ENCODE peak calls at places on chromosomes 6 and 20, in six cellular contexts. One of them, this sample, is unnamed.
A peak's percentile ranks its signal among the peaks of the same experiment; 100 is the strongest.

GRCh38 chr20:24650091-24650490 is 180.7 kb downstream of the SYNDIG1 start:
- DNase-seq in A549: no peak
- DNase-seq in SK-N-SH: no peak
- DNase-seq in HCT116: no peak
- DNase-seq in GM23338: no peak
- DNase-seq in K562: no peak
- DNase-seq in this sample: no peak

GRCh38 chr6:38173909-38174308 is 354.4 kb downstream of the ZFAND3 start:
- DNase-seq in SK-N-SH: no peak
- DNase-seq in K562: no peak
- DNase-seq in A549: no peak
- DNase-seq in HCT116: no peak
- DNase-seq in GM23338: no peak
- DNase-seq in this sample: no peak

GRCh38 chr6:101393291-101394251 is at the start of gene GRIK2:
- DNase-seq in GM23338: peak; percentile 82
- DNase-seq in SK-N-SH: peak; percentile 81
- DNase-seq in A549: no peak
- DNase-seq in HCT116: no peak
- DNase-seq in K562: peak; percentile 12
- DNase-seq in this sample: no peak

GRCh38 chr6:133187657-133188453 is 53.3 kb upstream of the EYA4 start:
- DNase-seq in A549: no peak
- DNase-seq in GM23338: no peak
- DNase-seq in HCT116: no peak
- DNase-seq in SK-N-SH: no peak
- DNase-seq in K562: no peak
- DNase-seq in this sample: no peak

GRCh38 chr6:140544431-140544830 is 1170.0 kb upstream of the CITED2 start:
- DNase-seq in A549: no peak
- DNase-seq in K562: no peak
- DNase-seq in SK-N-SH: no peak
- DNase-seq in HCT116: no peak
- DNase-seq in GM23338: no peak
- DNase-seq in this sample: no peak

GRCh38 chr6:72950114-72950860 is 275.0 kb downstream of the KHDC1L start:
- DNase-seq in SK-N-SH: no peak
- DNase-seq in GM23338: no peak
- DNase-seq in A549: peak; percentile 64
- DNase-seq in HCT116: peak; percentile 4
- DNase-seq in K562: no peak
- DNase-seq in this sample: peak; percentile 87

GRCh38 chr6:18471232-18471964 is 84.2 kb downstream of the RNF144B start:
- DNase-seq in SK-N-SH: peak; percentile 6
- DNase-seq in K562: no peak
- DNase-seq in GM23338: no peak
- DNase-seq in HCT116: no peak
- DNase-seq in A549: no peak
- DNase-seq in this sample: no peak

GRCh38 chr6:55917756-55918415 is 42.5 kb upstream of the BMP5 start:
- DNase-seq in GM23338: no peak
- DNase-seq in HCT116: no peak
- DNase-seq in K562: no peak
- DNase-seq in A549: no peak
- DNase-seq in SK-N-SH: no peak
- DNase-seq in this sample: no peak

GRCh38 chr6:137271245-137272183 is 52.3 kb upstream of the IFNGR1 start:
- DNase-seq in A549: peak; percentile 60
- DNase-seq in SK-N-SH: peak; percentile 30
- DNase-seq in HCT116: peak; percentile 65
- DNase-seq in GM23338: peak; percentile 77
- DNase-seq in K562: no peak
- DNase-seq in this sample: peak; percentile 42

GRCh38 chr6:132813173-132813856 is 1.1 kb upstream of the RPS12 start:
- DNase-seq in GM23338: peak; percentile 60
- DNase-seq in A549: peak; percentile 33
- DNase-seq in HCT116: no peak
- DNase-seq in SK-N-SH: no peak
- DNase-seq in K562: peak; percentile 37
- DNase-seq in this sample: no peak

GRCh38 chr20:12682613-12683012 is 326.2 kb upstream of the SPTLC3 start:
- DNase-seq in GM23338: no peak
- DNase-seq in SK-N-SH: no peak
- DNase-seq in A549: no peak
- DNase-seq in K562: no peak
- DNase-seq in HCT116: no peak
- DNase-seq in this sample: no peak

DNA sequence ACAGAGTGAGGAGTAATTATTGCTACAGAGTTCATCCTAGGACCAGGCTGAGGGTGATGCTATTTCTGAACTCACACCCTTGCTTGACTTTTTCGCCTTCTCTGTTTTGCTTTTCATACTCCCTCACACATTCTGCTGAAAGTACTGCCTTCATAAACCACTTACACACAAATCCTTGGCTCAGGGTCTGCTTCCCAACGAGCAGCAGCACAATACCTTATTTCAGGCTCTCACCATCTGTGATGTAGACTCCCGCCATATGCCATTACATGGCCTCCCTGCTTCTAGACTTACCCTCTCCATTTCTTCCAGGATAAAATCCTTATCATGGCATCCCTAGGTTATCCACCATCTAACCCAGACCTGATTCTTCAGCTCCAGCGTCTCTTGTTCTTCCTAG is 321.3 kb upstream of the SPTLC3 start:
- DNase-seq in GM23338: no peak
- DNase-seq in K562: no peak
- DNase-seq in SK-N-SH: no peak
- DNase-seq in HCT116: no peak
- DNase-seq in A549: no peak
- DNase-seq in this sample: no peak
- TF ChIP-seq CTCF in GM23338: no peak
- TF ChIP-seq CTCF in K562: no peak
- TF ChIP-seq CTCF in SK-N-SH: no peak
- TF ChIP-seq CTCF in HCT116: no peak
- TF ChIP-seq CTCF in A549: no peak
- TF ChIP-seq CTCF in this sample: no peak

DNA sequence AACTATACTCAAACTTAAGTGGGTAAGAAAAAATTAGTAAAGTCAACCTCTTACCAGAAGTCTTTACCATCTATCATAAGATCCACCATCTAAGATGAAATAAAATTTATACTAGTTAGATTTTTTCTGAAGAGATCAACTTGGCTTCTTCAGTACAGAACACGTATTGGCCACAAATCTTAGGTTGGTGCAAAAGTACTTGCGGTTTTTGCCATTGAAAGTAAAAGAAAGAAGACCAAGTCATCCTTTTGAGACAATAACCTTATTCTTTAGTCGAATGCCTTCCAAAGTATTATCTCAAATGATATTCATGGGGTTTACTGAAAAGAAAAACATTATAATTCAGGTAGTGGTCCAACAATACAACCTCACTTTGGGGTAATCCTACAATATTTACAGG is 292.6 kb upstream of the PTCHD4 start:
- DNase-seq in A549: no peak
- DNase-seq in HCT116: no peak
- DNase-seq in GM23338: no peak
- DNase-seq in K562: no peak
- DNase-seq in SK-N-SH: no peak
- DNase-seq in this sample: no peak
- TF ChIP-seq REST in A549: no peak
- TF ChIP-seq REST in HCT116: no peak
- TF ChIP-seq REST in GM23338: no peak
- TF ChIP-seq REST in K562: no peak
- TF ChIP-seq REST in SK-N-SH: no peak
- TF ChIP-seq REST in this sample: no peak

DNA sequence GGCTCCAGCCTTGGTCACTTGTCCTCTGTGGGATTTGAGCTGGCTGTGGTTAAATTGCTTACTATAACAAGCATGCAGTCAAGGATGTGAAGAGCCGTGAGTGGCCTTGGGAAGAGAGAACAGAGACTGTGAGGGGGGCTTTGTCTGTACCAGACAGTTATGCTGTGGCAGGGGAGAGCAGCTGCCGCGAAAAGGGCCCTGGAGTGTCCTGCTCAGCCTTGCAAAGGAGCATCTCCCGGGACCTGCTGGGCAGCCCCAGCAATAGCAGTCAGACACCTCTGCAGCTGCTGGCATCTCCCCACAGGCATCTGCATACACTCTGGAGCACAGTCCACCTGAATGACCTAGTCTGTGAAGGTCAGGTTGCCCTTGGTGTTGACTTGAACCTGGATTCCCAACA is 6.3 kb downstream of the EBF4 start:
- DNase-seq in GM23338: no peak
- DNase-seq in K562: no peak
- DNase-seq in SK-N-SH: no peak
- DNase-seq in HCT116: no peak
- DNase-seq in A549: no peak
- DNase-seq in this sample: no peak
- H3K27ac ChIP-seq in GM23338: no peak overlapping the region
- H3K27ac ChIP-seq in K562: no peak overlapping the region
- H3K27ac ChIP-seq in SK-N-SH: no peak overlapping the region
- H3K27ac ChIP-seq in HCT116: no peak overlapping the region
- H3K27ac ChIP-seq in A549: no peak overlapping the region
- H3K27ac ChIP-seq in this sample: no peak overlapping the region

GRCh38 chr6:51515052-51515402 is 572.4 kb downstream of the PKHD1 start:
- DNase-seq in GM23338: no peak
- DNase-seq in A549: no peak
- DNase-seq in SK-N-SH: peak; percentile 9
- DNase-seq in K562: no peak
- DNase-seq in HCT116: no peak
- DNase-seq in this sample: no peak
- TF ChIP-seq CTCF in GM23338: no peak
- TF ChIP-seq CTCF in A549: no peak
- TF ChIP-seq CTCF in SK-N-SH: no peak
- TF ChIP-seq CTCF in K562: no peak
- TF ChIP-seq CTCF in HCT116: no peak
- TF ChIP-seq CTCF in this sample: no peak

GRCh38 chr20:38804682-38805501 is 605 bp upstream of the PPP1R16B start:
- DNase-seq in K562: no peak
- DNase-seq in GM23338: peak; percentile 91
- DNase-seq in SK-N-SH: no peak
- DNase-seq in A549: no peak
- DNase-seq in HCT116: no peak
- DNase-seq in this sample: no peak

GRCh38 chr20:38806855-38807655 is 1.6 kb downstream of the PPP1R16B start:
- DNase-seq in SK-N-SH: peak; percentile 43
- DNase-seq in K562: no peak
- DNase-seq in GM23338: peak; percentile 22
- DNase-seq in HCT116: no peak
- DNase-seq in A549: no peak
- DNase-seq in this sample: no peak

GRCh38 chr20:38805958-38806854 is 709 bp downstream of the PPP1R16B start:
- DNase-seq in GM23338: peak; percentile 63
- DNase-seq in HCT116: no peak
- DNase-seq in K562: peak; percentile 54
- DNase-seq in SK-N-SH: peak; percentile 76
- DNase-seq in A549: no peak
- DNase-seq in this sample: no peak

GRCh38 chr20:38804243-38804642 is 1.3 kb upstream of the PPP1R16B start:
- DNase-seq in K562: no peak
- DNase-seq in HCT116: no peak
- DNase-seq in A549: no peak
- DNase-seq in SK-N-SH: no peak
- DNase-seq in GM23338: no peak
- DNase-seq in this sample: no peak

GRCh38 chr20:38805502-38805957 is at the start of gene PPP1R16B:
- DNase-seq in SK-N-SH: peak; percentile 94
- DNase-seq in A549: no peak
- DNase-seq in K562: peak; percentile 83
- DNase-seq in HCT116: no peak
- DNase-seq in GM23338: peak; percentile 81
- DNase-seq in this sample: no peak
- TF ChIP-seq REST in SK-N-SH: no peak
- TF ChIP-seq REST in A549: no peak
- TF ChIP-seq REST in K562: no peak
- TF ChIP-seq REST in HCT116: no peak
- TF ChIP-seq REST in GM23338: no peak
- TF ChIP-seq REST in this sample: no peak

GRCh38 chr6:15256538-15257222 is 10.8 kb downstream of the JARID2 start:
- DNase-seq in SK-N-SH: no peak
- DNase-seq in K562: no peak
- DNase-seq in A549: no peak
- DNase-seq in HCT116: no peak
- DNase-seq in GM23338: no peak
- DNase-seq in this sample: no peak
- H3K27ac ChIP-seq in SK-N-SH: no peak overlapping the region
- H3K27ac ChIP-seq in K562: no peak overlapping the region
- H3K27ac ChIP-seq in A549: no peak overlapping the region
- H3K27ac ChIP-seq in HCT116: no peak overlapping the region
- H3K27ac ChIP-seq in GM23338: no peak overlapping the region
- H3K27ac ChIP-seq in this sample: no peak overlapping the region

GRCh38 chr6:146770275-146770964 is 171.6 kb downstream of the ADGB start:
- DNase-seq in K562: no peak
- DNase-seq in GM23338: no peak
- DNase-seq in SK-N-SH: no peak
- DNase-seq in HCT116: no peak
- DNase-seq in A549: no peak
- DNase-seq in this sample: no peak

GRCh38 chr6:146770965-146771735 is 172.4 kb downstream of the ADGB start:
- DNase-seq in GM23338: no peak
- DNase-seq in K562: peak; percentile 30
- DNase-seq in A549: no peak
- DNase-seq in SK-N-SH: no peak
- DNase-seq in HCT116: no peak
- DNase-seq in this sample: no peak

DNA sequence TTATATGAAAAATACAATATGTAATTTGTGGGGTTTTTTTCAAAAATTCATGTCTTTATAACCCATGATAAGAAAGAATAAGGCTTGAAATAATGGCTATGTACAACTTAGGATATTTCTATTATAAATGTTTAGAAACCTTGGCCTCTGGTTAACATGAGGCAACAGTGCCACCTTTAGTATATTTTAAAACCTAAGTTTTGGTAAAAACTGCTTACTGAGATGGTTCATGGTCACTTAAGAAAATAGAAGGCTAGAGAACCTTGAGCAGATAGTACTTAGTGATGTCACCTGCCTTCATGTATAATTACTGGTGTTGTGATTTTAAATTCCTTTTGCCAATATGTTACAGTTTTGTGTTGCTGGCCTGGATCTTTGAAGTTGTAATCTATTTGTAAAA is 176.5 kb downstream of the ADGB start:
- DNase-seq in GM23338: peak; percentile 26
- DNase-seq in A549: no peak
- DNase-seq in HCT116: no peak
- DNase-seq in SK-N-SH: no peak
- DNase-seq in K562: no peak
- DNase-seq in this sample: no peak
- TF ChIP-seq CTCF in GM23338: peak; percentile 40
- TF ChIP-seq CTCF in A549: no peak
- TF ChIP-seq CTCF in HCT116: peak; percentile 27
- TF ChIP-seq CTCF in SK-N-SH: peak; percentile 24
- TF ChIP-seq CTCF in K562: no peak
- TF ChIP-seq CTCF in this sample: peak; percentile 11

This sample was measured in Panc1.